ENCODE peak calls at places on chromosomes 11 and 22, in nine cellular contexts. B is RCC 7860; P is AG08396; O is pulmonary artery endothelial cell; A is SJSA1; K is ovary; S is CD4-positive, CD25-positive, alpha-beta regulatory T cell; R is stimulated activated CD4-positive, alpha-beta T cell treated with anti-CD3 and anti-CD28 coated beads, Interleukin-2, amount 100 ng/mL, for 48 hours; Y is HAP-1. I is an unnamed sample.

GRCh38 chr11:93236741-93237675 is 39.2 kb upstream of the SLC36A4 start:
- DNase-seq in P (peak), O (no peak), K (peak), R (no peak), Y (peak), A (no peak), B (no peak), S (no peak), I (no peak)

GRCh38 chr11:32297629-32298028 is 137.7 kb downstream of the WT1 start:
- DNase-seq in Y (peak), P (peak), S (no peak), O (no peak), B (peak), R (no peak), K (no peak), A (no peak), I (peak)

GRCh38 chr11:115905331-115905730 is 401.1 kb upstream of the CADM1 start:
- DNase-seq in O (no peak), S (no peak), Y (no peak), P (peak), B (peak), R (no peak), A (no peak), K (no peak), I (no peak)

GRCh38 chr22:32996702-32997101 is 61.5 kb downstream of the SYN3 start:
- DNase-seq in O (no peak), A (peak), K (no peak), R (no peak), Y (no peak), B (no peak), P (peak), S (no peak), I (peak)

GRCh38 chr22:32309585-32310251 is 47.9 kb upstream of the RFPL3 start:
- DNase-seq in P (peak), S (no peak), A (no peak), K (no peak), R (no peak), O (no peak), B (no peak), Y (no peak), I (no peak)

GRCh38 chr11:93700830-93701229 is 39.3 kb downstream of the CEP295 start:
- DNase-seq in P (peak), B (no peak), O (no peak), A (no peak), Y (no peak), S (no peak), K (no peak), R (no peak), I (peak)

GRCh38 chr11:35173011-35173511 is 34.1 kb downstream of the CD44 start:
- DNase-seq in B (no peak), S (no peak), K (no peak), Y (no peak), O (no peak), R (no peak), P (no peak), A (no peak), I (no peak)

GRCh38 chr22:40128989-40129388 is 48.7 kb upstream of the TNRC6B start:
- DNase-seq in R (no peak), P (no peak), K (no peak), O (no peak), B (no peak), A (no peak), S (no peak), Y (no peak), I (no peak)

GRCh38 chr22:40628354-40629042 is 8.0 kb downstream of the MRTFA start:
- DNase-seq in Y (no peak), R (no peak), A (no peak), S (no peak), O (no peak), B (peak), K (no peak), P (peak), I (no peak)

GRCh38 chr11:34960277-34960676 is 43.9 kb downstream of the PDHX start:
- DNase-seq in R (no peak), A (no peak), Y (peak), K (no peak), P (no peak), O (no peak), S (no peak), B (no peak), I (no peak)

GRCh38 chr22:21044931-21045584 is 688 bp upstream of the LRRC74B start:
- DNase-seq in Y (no peak), S (no peak), O (no peak), K (no peak), R (no peak), B (peak), A (peak), P (no peak), I (peak)

GRCh38 chr11:114183041-114183511 is 113.1 kb upstream of the NNMT start:
- DNase-seq in A (no peak), Y (no peak), S (peak), K (peak), B (no peak), O (no peak), R (peak), P (no peak), I (no peak)

GRCh38 chr22:20239951-20240773 is 28.0 kb downstream of the RTN4R start:
- DNase-seq in R (no peak), K (peak), P (no peak), S (no peak), Y (no peak), A (no peak), B (no peak), O (no peak), I (no peak)

GRCh38 chr11:58567889-58568512 is 7.7 kb downstream of the LPXN start:
- DNase-seq in O (no peak), K (no peak), P (peak), R (peak), S (peak), Y (peak), A (peak), B (peak), I (peak)

GRCh38 chr11:70292166-70292565 is 21.7 kb downstream of the PPFIA1 start:
- DNase-seq in R (no peak), P (no peak), B (no peak), O (no peak), K (no peak), S (no peak), Y (no peak), A (no peak), I (no peak)

GRCh38 chr22:21984793-21985192 is 2.2 kb upstream of the TOP3B start:
- DNase-seq in S (no peak), B (no peak), A (no peak), P (peak), Y (no peak), O (no peak), R (no peak), K (no peak), I (no peak)

GRCh38 chr11:15118431-15118830 is 3.7 kb downstream of the INSC start:
- DNase-seq in R (no peak), B (peak), O (no peak), A (no peak), S (no peak), K (no peak), P (no peak), Y (no peak), I (no peak)

GRCh38 chr11:30586251-30587144 is at the start of gene MPPED2:
- DNase-seq in O (no peak), R (no peak), S (no peak), B (no peak), A (no peak), P (peak), K (peak), Y (peak), I (no peak)

GRCh38 chr11:122668562-122669090 is 13.1 kb downstream of the UBASH3B start:
- DNase-seq in S (no peak), R (no peak), B (peak), O (no peak), P (peak), A (peak), Y (no peak), K (no peak), I (no peak)

GRCh38 chr11:1336836-1337646 is 27.6 kb upstream of the TOLLIP start:
- DNase-seq in K (peak), O (no peak), P (peak), B (no peak), A (no peak), R (no peak), S (peak), Y (no peak), I (no peak)

GRCh38 chr22:38034278-38034882 is 22.8 kb upstream of the PICK1 start:
- DNase-seq in S (no peak), O (peak), P (peak), Y (peak), A (peak), R (no peak), B (peak), K (peak), I (peak)

GRCh38 chr11:72576196-72576595 is 98.0 kb downstream of the PDE2A start:
- DNase-seq in B (no peak), S (no peak), Y (no peak), P (no peak), O (no peak), R (no peak), A (no peak), K (no peak), I (no peak)

I was measured in H54.